ENCODE peak calls at places on chromosomes 6 and 20, in ten cellular contexts. One of them, this sample, is unnamed.

GRCh38 chr6:124963416-124964083 is 1.3 kb downstream of the RNF217 start:
- DNase-seq in left colon: no peak
- DNase-seq in anterior cingulate cortex: no peak
- DNase-seq in HCT116: no peak
- DNase-seq in T-helper 2 cell: no peak
- DNase-seq in islet precursor cell: peak; percentile 63
- DNase-seq in ovary: no peak
- DNase-seq in glutamatergic neuron: no peak
- DNase-seq in NCI-H2171: no peak
- DNase-seq in GOT3: no peak
- DNase-seq in this sample: no peak

GRCh38 chr20:5195655-5196054 is 68.8 kb downstream of the CDS2 start:
- DNase-seq in left colon: no peak
- DNase-seq in anterior cingulate cortex: no peak
- DNase-seq in HCT116: no peak
- DNase-seq in T-helper 2 cell: no peak
- DNase-seq in islet precursor cell: no peak
- DNase-seq in ovary: no peak
- DNase-seq in glutamatergic neuron: no peak
- DNase-seq in NCI-H2171: no peak
- DNase-seq in GOT3: no peak
- DNase-seq in this sample: no peak

GRCh38 chr6:157014871-157015270 is 237.7 kb downstream of the ARID1B start:
- DNase-seq in left colon: no peak
- DNase-seq in anterior cingulate cortex: no peak
- DNase-seq in HCT116: no peak
- DNase-seq in T-helper 2 cell: no peak
- DNase-seq in islet precursor cell: no peak
- DNase-seq in ovary: no peak
- DNase-seq in glutamatergic neuron: no peak
- DNase-seq in NCI-H2171: no peak
- DNase-seq in GOT3: no peak
- DNase-seq in this sample: no peak

GRCh38 chr6:32807020-32807580 is 9.7 kb downstream of the HLA-DOB start:
- DNase-seq in left colon: no peak
- DNase-seq in anterior cingulate cortex: no peak
- DNase-seq in HCT116: no peak
- DNase-seq in T-helper 2 cell: peak; percentile 17
- DNase-seq in islet precursor cell: no peak
- DNase-seq in ovary: no peak
- DNase-seq in glutamatergic neuron: no peak
- DNase-seq in NCI-H2171: no peak
- DNase-seq in GOT3: no peak
- DNase-seq in this sample: no peak

GRCh38 chr20:6746901-6747609 is 20.4 kb upstream of the BMP2 start:
- DNase-seq in left colon: no peak
- DNase-seq in anterior cingulate cortex: no peak
- DNase-seq in HCT116: no peak
- DNase-seq in T-helper 2 cell: no peak
- DNase-seq in islet precursor cell: no peak
- DNase-seq in ovary: no peak
- DNase-seq in glutamatergic neuron: no peak
- DNase-seq in NCI-H2171: no peak
- DNase-seq in GOT3: no peak
- DNase-seq in this sample: no peak

GRCh38 chr6:108294787-108295625 is at the start of gene AFG1L:
- DNase-seq in left colon: peak; percentile 95
- DNase-seq in anterior cingulate cortex: peak; percentile 91
- DNase-seq in HCT116: peak; percentile 76
- DNase-seq in T-helper 2 cell: peak; percentile 88
- DNase-seq in islet precursor cell: peak; percentile 97
- DNase-seq in ovary: peak; percentile 91
- DNase-seq in glutamatergic neuron: peak; percentile 94
- DNase-seq in NCI-H2171: peak; percentile 82
- DNase-seq in GOT3: peak; percentile 70
- DNase-seq in this sample: peak; percentile 96

GRCh38 chr20:17650816-17651760 is 31.0 kb downstream of the RRBP1 start:
- DNase-seq in left colon: peak; percentile 18
- DNase-seq in anterior cingulate cortex: no peak
- DNase-seq in HCT116: no peak
- DNase-seq in T-helper 2 cell: no peak
- DNase-seq in islet precursor cell: no peak
- DNase-seq in ovary: no peak
- DNase-seq in glutamatergic neuron: no peak
- DNase-seq in NCI-H2171: no peak
- DNase-seq in GOT3: no peak
- DNase-seq in this sample: no peak

GRCh38 chr6:84421031-84421430 is 193.6 kb upstream of the CEP162 start:
- DNase-seq in left colon: no peak
- DNase-seq in anterior cingulate cortex: no peak
- DNase-seq in HCT116: no peak
- DNase-seq in T-helper 2 cell: no peak
- DNase-seq in islet precursor cell: no peak
- DNase-seq in ovary: no peak
- DNase-seq in glutamatergic neuron: no peak
- DNase-seq in NCI-H2171: no peak
- DNase-seq in GOT3: no peak
- DNase-seq in this sample: no peak

GRCh38 chr6:147285087-147285855 is 81.1 kb downstream of the STXBP5 start:
- DNase-seq in left colon: no peak
- DNase-seq in anterior cingulate cortex: no peak
- DNase-seq in HCT116: peak; percentile 34
- DNase-seq in T-helper 2 cell: peak; percentile 46
- DNase-seq in islet precursor cell: no peak
- DNase-seq in ovary: no peak
- DNase-seq in glutamatergic neuron: no peak
- DNase-seq in NCI-H2171: peak; percentile 0
- DNase-seq in GOT3: no peak
- DNase-seq in this sample: no peak

GRCh38 chr6:63731946-63732735 is 96.5 kb downstream of the PHF3 start:
- DNase-seq in left colon: no peak
- DNase-seq in anterior cingulate cortex: no peak
- DNase-seq in HCT116: no peak
- DNase-seq in T-helper 2 cell: no peak
- DNase-seq in islet precursor cell: no peak
- DNase-seq in ovary: no peak
- DNase-seq in glutamatergic neuron: no peak
- DNase-seq in NCI-H2171: no peak
- DNase-seq in GOT3: no peak
- DNase-seq in this sample: no peak

GRCh38 chr20:51385941-51386530 is 156.5 kb downstream of the NFATC2 start:
- DNase-seq in left colon: no peak
- DNase-seq in anterior cingulate cortex: no peak
- DNase-seq in HCT116: peak; percentile 24
- DNase-seq in T-helper 2 cell: peak; percentile 59
- DNase-seq in islet precursor cell: peak; percentile 72
- DNase-seq in ovary: no peak
- DNase-seq in glutamatergic neuron: no peak
- DNase-seq in NCI-H2171: no peak
- DNase-seq in GOT3: no peak
- DNase-seq in this sample: no peak

GRCh38 chr20:37935435-37935834 is 32.5 kb downstream of the VSTM2L start:
- DNase-seq in left colon: no peak
- DNase-seq in anterior cingulate cortex: no peak
- DNase-seq in HCT116: no peak
- DNase-seq in T-helper 2 cell: no peak
- DNase-seq in islet precursor cell: no peak
- DNase-seq in ovary: peak; percentile 43
- DNase-seq in glutamatergic neuron: no peak
- DNase-seq in NCI-H2171: no peak
- DNase-seq in GOT3: no peak
- DNase-seq in this sample: no peak

GRCh38 chr6:16275230-16275574 is 36.8 kb downstream of the GMPR start:
- DNase-seq in left colon: no peak
- DNase-seq in anterior cingulate cortex: no peak
- DNase-seq in HCT116: no peak
- DNase-seq in T-helper 2 cell: no peak
- DNase-seq in islet precursor cell: no peak
- DNase-seq in ovary: no peak
- DNase-seq in glutamatergic neuron: no peak
- DNase-seq in NCI-H2171: no peak
- DNase-seq in GOT3: no peak
- DNase-seq in this sample: no peak

GRCh38 chr6:140344149-140344913 is 969.9 kb upstream of the CITED2 start:
- DNase-seq in left colon: no peak
- DNase-seq in anterior cingulate cortex: no peak
- DNase-seq in HCT116: no peak
- DNase-seq in T-helper 2 cell: no peak
- DNase-seq in islet precursor cell: no peak
- DNase-seq in ovary: no peak
- DNase-seq in glutamatergic neuron: no peak
- DNase-seq in NCI-H2171: no peak
- DNase-seq in GOT3: no peak
- DNase-seq in this sample: no peak

GRCh38 chr6:51908243-51908642 is 179.2 kb downstream of the PKHD1 start:
- DNase-seq in left colon: no peak
- DNase-seq in anterior cingulate cortex: no peak
- DNase-seq in HCT116: no peak
- DNase-seq in T-helper 2 cell: no peak
- DNase-seq in islet precursor cell: no peak
- DNase-seq in ovary: no peak
- DNase-seq in glutamatergic neuron: no peak
- DNase-seq in NCI-H2171: no peak
- DNase-seq in GOT3: no peak
- DNase-seq in this sample: no peak

GRCh38 chr6:257031-257725 is 35.1 kb upstream of the DUSP22 start:
- DNase-seq in left colon: no peak
- DNase-seq in anterior cingulate cortex: no peak
- DNase-seq in HCT116: no peak
- DNase-seq in T-helper 2 cell: no peak
- DNase-seq in islet precursor cell: no peak
- DNase-seq in ovary: no peak
- DNase-seq in glutamatergic neuron: no peak
- DNase-seq in NCI-H2171: no peak
- DNase-seq in GOT3: no peak
- DNase-seq in this sample: no peak

GRCh38 chr6:11368760-11369159 is 136.3 kb upstream of the NEDD9 start:
- DNase-seq in left colon: no peak
- DNase-seq in anterior cingulate cortex: no peak
- DNase-seq in HCT116: no peak
- DNase-seq in T-helper 2 cell: peak; percentile 75
- DNase-seq in islet precursor cell: no peak
- DNase-seq in ovary: no peak
- DNase-seq in glutamatergic neuron: no peak
- DNase-seq in NCI-H2171: no peak
- DNase-seq in GOT3: no peak
- DNase-seq in this sample: no peak

GRCh38 chr6:13013681-13014550 is 297.3 kb downstream of the PHACTR1 start:
- DNase-seq in left colon: no peak
- DNase-seq in anterior cingulate cortex: no peak
- DNase-seq in HCT116: no peak
- DNase-seq in T-helper 2 cell: no peak
- DNase-seq in islet precursor cell: no peak
- DNase-seq in ovary: no peak
- DNase-seq in glutamatergic neuron: peak; percentile 26
- DNase-seq in NCI-H2171: no peak
- DNase-seq in GOT3: no peak
- DNase-seq in this sample: no peak

GRCh38 chr20:61135266-61135665 is 116.8 kb upstream of the CDH4 start:
- DNase-seq in left colon: no peak
- DNase-seq in anterior cingulate cortex: no peak
- DNase-seq in HCT116: no peak
- DNase-seq in T-helper 2 cell: no peak
- DNase-seq in islet precursor cell: no peak
- DNase-seq in ovary: no peak
- DNase-seq in glutamatergic neuron: no peak
- DNase-seq in NCI-H2171: no peak
- DNase-seq in GOT3: no peak
- DNase-seq in this sample: no peak

GRCh38 chr20:11766961-11767360 is 150.7 kb upstream of the BTBD3 start:
- DNase-seq in left colon: no peak
- DNase-seq in anterior cingulate cortex: no peak
- DNase-seq in HCT116: no peak
- DNase-seq in T-helper 2 cell: no peak
- DNase-seq in islet precursor cell: no peak
- DNase-seq in ovary: no peak
- DNase-seq in glutamatergic neuron: no peak
- DNase-seq in NCI-H2171: no peak
- DNase-seq in GOT3: no peak
- DNase-seq in this sample: no peak

GRCh38 chr6:125598422-125598821 is 151.0 kb upstream of the HEY2 start:
- DNase-seq in left colon: peak; percentile 36
- DNase-seq in anterior cingulate cortex: no peak
- DNase-seq in HCT116: no peak
- DNase-seq in T-helper 2 cell: no peak
- DNase-seq in islet precursor cell: peak; percentile 72
- DNase-seq in ovary: no peak
- DNase-seq in glutamatergic neuron: peak; percentile 22
- DNase-seq in NCI-H2171: no peak
- DNase-seq in GOT3: no peak
- DNase-seq in this sample: peak; percentile 87

GRCh38 chr20:32966382-32966781 is 37.9 kb downstream of the SUN5 start:
- DNase-seq in left colon: no peak
- DNase-seq in anterior cingulate cortex: no peak
- DNase-seq in HCT116: no peak
- DNase-seq in T-helper 2 cell: no peak
- DNase-seq in islet precursor cell: no peak
- DNase-seq in ovary: no peak
- DNase-seq in glutamatergic neuron: no peak
- DNase-seq in NCI-H2171: no peak
- DNase-seq in GOT3: no peak
- DNase-seq in this sample: no peak

This sample was measured in aorta.